ENCODE peak calls at places on chromosomes 16 and 17, in eight cellular contexts. One of them, this sample, is unnamed.

GRCh38 chr16:66287916-66288315 is 78.6 kb upstream of the CDH5 start:
- DNase-seq in uterus: no peak
- DNase-seq in adrenal gland: no peak
- DNase-seq in transverse colon: no peak
- DNase-seq in HCT116: no peak
- DNase-seq in lower leg skin: no peak
- DNase-seq in testis: no peak
- DNase-seq in Peyer's patch: no peak
- DNase-seq in this sample: no peak

GRCh38 chr17:34171245-34171818 is 83.8 kb upstream of the CCL2 start:
- DNase-seq in uterus: peak; percentile 32
- DNase-seq in adrenal gland: peak; percentile 76
- DNase-seq in transverse colon: peak; percentile 54
- DNase-seq in HCT116: peak; percentile 12
- DNase-seq in lower leg skin: peak; percentile 52
- DNase-seq in testis: peak; percentile 76
- DNase-seq in Peyer's patch: peak; percentile 48
- DNase-seq in this sample: peak; percentile 75

GRCh38 chr17:57311281-57312216 is 55.2 kb downstream of the MSI2 start:
- DNase-seq in uterus: no peak
- DNase-seq in adrenal gland: no peak
- DNase-seq in transverse colon: peak; percentile 82
- DNase-seq in HCT116: no peak
- DNase-seq in lower leg skin: no peak
- DNase-seq in testis: no peak
- DNase-seq in Peyer's patch: no peak
- DNase-seq in this sample: no peak

GRCh38 chr17:16491131-16491702 is 776 bp downstream of the LRRC75A start:
- DNase-seq in uterus: no peak
- DNase-seq in adrenal gland: no peak
- DNase-seq in transverse colon: peak; percentile 29
- DNase-seq in HCT116: no peak
- DNase-seq in lower leg skin: no peak
- DNase-seq in testis: no peak
- DNase-seq in Peyer's patch: peak; percentile 30
- DNase-seq in this sample: peak; percentile 58

GRCh38 chr17:20997711-20998570 is 44.9 kb downstream of the USP22 start:
- DNase-seq in uterus: no peak
- DNase-seq in adrenal gland: no peak
- DNase-seq in transverse colon: no peak
- DNase-seq in HCT116: no peak
- DNase-seq in lower leg skin: no peak
- DNase-seq in testis: no peak
- DNase-seq in Peyer's patch: no peak
- DNase-seq in this sample: no peak

GRCh38 chr17:39598635-39599005 is 9.1 kb downstream of the NEUROD2 start:
- DNase-seq in uterus: no peak
- DNase-seq in adrenal gland: no peak
- DNase-seq in transverse colon: no peak
- DNase-seq in HCT116: no peak
- DNase-seq in lower leg skin: no peak
- DNase-seq in testis: no peak
- DNase-seq in Peyer's patch: no peak
- DNase-seq in this sample: no peak

GRCh38 chr16:24825696-24826095 is 20.1 kb upstream of the SLC5A11 start:
- DNase-seq in uterus: no peak
- DNase-seq in adrenal gland: no peak
- DNase-seq in transverse colon: no peak
- DNase-seq in HCT116: no peak
- DNase-seq in lower leg skin: no peak
- DNase-seq in testis: no peak
- DNase-seq in Peyer's patch: no peak
- DNase-seq in this sample: no peak

GRCh38 chr17:794876-795275 is 12.7 kb downstream of the MRM3 start:
- DNase-seq in uterus: peak; percentile 84
- DNase-seq in adrenal gland: peak; percentile 87
- DNase-seq in transverse colon: peak; percentile 80
- DNase-seq in HCT116: peak; percentile 47
- DNase-seq in lower leg skin: peak; percentile 86
- DNase-seq in testis: peak; percentile 89
- DNase-seq in Peyer's patch: peak; percentile 39
- DNase-seq in this sample: peak; percentile 62

GRCh38 chr16:12403746-12404658 is 399.7 kb downstream of the CPPED1 start:
- DNase-seq in uterus: no peak
- DNase-seq in adrenal gland: no peak
- DNase-seq in transverse colon: no peak
- DNase-seq in HCT116: no peak
- DNase-seq in lower leg skin: no peak
- DNase-seq in testis: no peak
- DNase-seq in Peyer's patch: no peak
- DNase-seq in this sample: no peak

GRCh38 chr17:6570731-6571465 is 14.5 kb upstream of the PITPNM3 start:
- DNase-seq in uterus: no peak
- DNase-seq in adrenal gland: peak; percentile 2
- DNase-seq in transverse colon: no peak
- DNase-seq in HCT116: no peak
- DNase-seq in lower leg skin: no peak
- DNase-seq in testis: no peak
- DNase-seq in Peyer's patch: peak; percentile 5
- DNase-seq in this sample: no peak

GRCh38 chr17:13182450-13182849 is 164.6 kb upstream of the ELAC2 start:
- DNase-seq in uterus: no peak
- DNase-seq in adrenal gland: no peak
- DNase-seq in transverse colon: peak; percentile 8
- DNase-seq in HCT116: no peak
- DNase-seq in lower leg skin: no peak
- DNase-seq in testis: no peak
- DNase-seq in Peyer's patch: no peak
- DNase-seq in this sample: no peak

GRCh38 chr17:47729486-47729885 is 3.5 kb upstream of the TBX21 start:
- DNase-seq in uterus: no peak
- DNase-seq in adrenal gland: no peak
- DNase-seq in transverse colon: no peak
- DNase-seq in HCT116: no peak
- DNase-seq in lower leg skin: no peak
- DNase-seq in testis: no peak
- DNase-seq in Peyer's patch: no peak
- DNase-seq in this sample: no peak

GRCh38 chr16:67395458-67396158 is 2.3 kb upstream of the TPPP3 start:
- DNase-seq in uterus: no peak
- DNase-seq in adrenal gland: no peak
- DNase-seq in transverse colon: no peak
- DNase-seq in HCT116: no peak
- DNase-seq in lower leg skin: no peak
- DNase-seq in testis: no peak
- DNase-seq in Peyer's patch: no peak
- DNase-seq in this sample: no peak

GRCh38 chr17:67194134-67194533 is 50.9 kb downstream of the HELZ start:
- DNase-seq in uterus: no peak
- DNase-seq in adrenal gland: no peak
- DNase-seq in transverse colon: no peak
- DNase-seq in HCT116: no peak
- DNase-seq in lower leg skin: no peak
- DNase-seq in testis: no peak
- DNase-seq in Peyer's patch: no peak
- DNase-seq in this sample: no peak

GRCh38 chr16:87601322-87602004 is 845 bp upstream of the JPH3 start:
- DNase-seq in uterus: no peak
- DNase-seq in adrenal gland: no peak
- DNase-seq in transverse colon: no peak
- DNase-seq in HCT116: no peak
- DNase-seq in lower leg skin: no peak
- DNase-seq in testis: no peak
- DNase-seq in Peyer's patch: no peak
- DNase-seq in this sample: no peak

GRCh38 chr17:40224707-40225092 is 5.6 kb downstream of the WIPF2 start:
- DNase-seq in uterus: no peak
- DNase-seq in adrenal gland: peak; percentile 62
- DNase-seq in transverse colon: no peak
- DNase-seq in HCT116: no peak
- DNase-seq in lower leg skin: peak; percentile 46
- DNase-seq in testis: peak; percentile 68
- DNase-seq in Peyer's patch: no peak
- DNase-seq in this sample: no peak

GRCh38 chr16:61105544-61105943 is 930.7 kb downstream of the CDH8 start:
- DNase-seq in uterus: no peak
- DNase-seq in adrenal gland: no peak
- DNase-seq in transverse colon: no peak
- DNase-seq in HCT116: no peak
- DNase-seq in lower leg skin: no peak
- DNase-seq in testis: no peak
- DNase-seq in Peyer's patch: no peak
- DNase-seq in this sample: no peak

GRCh38 chr16:15553313-15554088 is 89.5 kb downstream of the MARF1 start:
- DNase-seq in uterus: no peak
- DNase-seq in adrenal gland: no peak
- DNase-seq in transverse colon: no peak
- DNase-seq in HCT116: no peak
- DNase-seq in lower leg skin: no peak
- DNase-seq in testis: no peak
- DNase-seq in Peyer's patch: no peak
- DNase-seq in this sample: no peak

GRCh38 chr17:56593741-56594527 is 435 bp downstream of the NOG start:
- DNase-seq in uterus: peak; percentile 25
- DNase-seq in adrenal gland: peak; percentile 60
- DNase-seq in transverse colon: peak; percentile 16
- DNase-seq in HCT116: no peak
- DNase-seq in lower leg skin: no peak
- DNase-seq in testis: peak; percentile 63
- DNase-seq in Peyer's patch: no peak
- DNase-seq in this sample: peak; percentile 24

GRCh38 chr17:39635614-39636176 is 1.2 kb upstream of the STARD3 start:
- DNase-seq in uterus: no peak
- DNase-seq in adrenal gland: no peak
- DNase-seq in transverse colon: no peak
- DNase-seq in HCT116: no peak
- DNase-seq in lower leg skin: no peak
- DNase-seq in testis: no peak
- DNase-seq in Peyer's patch: no peak
- DNase-seq in this sample: no peak

GRCh38 chr16:64406661-64407267 is 715.1 kb downstream of the CDH11 start:
- DNase-seq in uterus: no peak
- DNase-seq in adrenal gland: no peak
- DNase-seq in transverse colon: no peak
- DNase-seq in HCT116: no peak
- DNase-seq in lower leg skin: no peak
- DNase-seq in testis: no peak
- DNase-seq in Peyer's patch: no peak
- DNase-seq in this sample: no peak

GRCh38 chr17:36544320-36545092 is at the start of gene GGNBP2:
- DNase-seq in uterus: peak; percentile 92
- DNase-seq in adrenal gland: peak; percentile 91
- DNase-seq in transverse colon: peak; percentile 93
- DNase-seq in HCT116: peak; percentile 76
- DNase-seq in lower leg skin: peak; percentile 84
- DNase-seq in testis: peak; percentile 91
- DNase-seq in Peyer's patch: peak; percentile 92
- DNase-seq in this sample: peak; percentile 96
- TF ChIP-seq POLR2A in uterus: peak; percentile 85
- TF ChIP-seq POLR2A in adrenal gland: peak; percentile 91
- TF ChIP-seq POLR2A in transverse colon: peak; percentile 96
- TF ChIP-seq POLR2A in HCT116: peak; percentile 58
- TF ChIP-seq POLR2A in lower leg skin: peak; percentile 70
- TF ChIP-seq POLR2A in testis: no peak
- TF ChIP-seq POLR2A in Peyer's patch: peak; percentile 95
- TF ChIP-seq POLR2A in this sample: peak; percentile 80

GRCh38 chr16:72124761-72125634 is 31.4 kb downstream of the DHX38 start:
- DNase-seq in uterus: peak; percentile 51
- DNase-seq in adrenal gland: peak; percentile 76
- DNase-seq in transverse colon: peak; percentile 80
- DNase-seq in HCT116: peak; percentile 42
- DNase-seq in lower leg skin: peak; percentile 56
- DNase-seq in testis: peak; percentile 75
- DNase-seq in Peyer's patch: peak; percentile 44
- DNase-seq in this sample: peak; percentile 81
- TF ChIP-seq POLR2A in uterus: no peak
- TF ChIP-seq POLR2A in adrenal gland: no peak
- TF ChIP-seq POLR2A in transverse colon: no peak
- TF ChIP-seq POLR2A in HCT116: no peak
- TF ChIP-seq POLR2A in lower leg skin: no peak
- TF ChIP-seq POLR2A in testis: no peak
- TF ChIP-seq POLR2A in Peyer's patch: no peak
- TF ChIP-seq POLR2A in this sample: no peak

GRCh38 chr17:58337600-58338453 is 9.2 kb upstream of the TSPOAP1 start:
- DNase-seq in uterus: peak; percentile 59
- DNase-seq in adrenal gland: peak; percentile 92
- DNase-seq in transverse colon: peak; percentile 85
- DNase-seq in HCT116: no peak
- DNase-seq in lower leg skin: peak; percentile 66
- DNase-seq in testis: peak; percentile 61
- DNase-seq in Peyer's patch: peak; percentile 94
- DNase-seq in this sample: peak; percentile 93
- TF ChIP-seq POLR2A in uterus: peak; percentile 34
- TF ChIP-seq POLR2A in adrenal gland: peak; percentile 57
- TF ChIP-seq POLR2A in transverse colon: peak; percentile 68
- TF ChIP-seq POLR2A in HCT116: no peak
- TF ChIP-seq POLR2A in lower leg skin: peak; percentile 1
- TF ChIP-seq POLR2A in testis: no peak
- TF ChIP-seq POLR2A in Peyer's patch: peak; percentile 52
- TF ChIP-seq POLR2A in this sample: peak; percentile 85

GRCh38 chr16:78878570-78878969 is 722.0 kb downstream of the MAF start:
- DNase-seq in uterus: no peak
- DNase-seq in adrenal gland: no peak
- DNase-seq in transverse colon: no peak
- DNase-seq in HCT116: no peak
- DNase-seq in lower leg skin: no peak
- DNase-seq in testis: no peak
- DNase-seq in Peyer's patch: no peak
- DNase-seq in this sample: no peak

GRCh38 chr16:78882150-78882549 is 718.4 kb downstream of the MAF start:
- DNase-seq in uterus: no peak
- DNase-seq in adrenal gland: no peak
- DNase-seq in transverse colon: no peak
- DNase-seq in HCT116: no peak
- DNase-seq in lower leg skin: no peak
- DNase-seq in testis: no peak
- DNase-seq in Peyer's patch: no peak
- DNase-seq in this sample: no peak

GRCh38 chr16:78877114-78877513 is 723.4 kb downstream of the MAF start:
- DNase-seq in uterus: no peak
- DNase-seq in adrenal gland: no peak
- DNase-seq in transverse colon: no peak
- DNase-seq in HCT116: no peak
- DNase-seq in lower leg skin: no peak
- DNase-seq in testis: no peak
- DNase-seq in Peyer's patch: no peak
- DNase-seq in this sample: no peak

GRCh38 chr16:78882751-78883150 is 717.8 kb downstream of the MAF start:
- DNase-seq in uterus: no peak
- DNase-seq in adrenal gland: no peak
- DNase-seq in transverse colon: no peak
- DNase-seq in HCT116: no peak
- DNase-seq in lower leg skin: no peak
- DNase-seq in testis: no peak
- DNase-seq in Peyer's patch: no peak
- DNase-seq in this sample: no peak

DNA sequence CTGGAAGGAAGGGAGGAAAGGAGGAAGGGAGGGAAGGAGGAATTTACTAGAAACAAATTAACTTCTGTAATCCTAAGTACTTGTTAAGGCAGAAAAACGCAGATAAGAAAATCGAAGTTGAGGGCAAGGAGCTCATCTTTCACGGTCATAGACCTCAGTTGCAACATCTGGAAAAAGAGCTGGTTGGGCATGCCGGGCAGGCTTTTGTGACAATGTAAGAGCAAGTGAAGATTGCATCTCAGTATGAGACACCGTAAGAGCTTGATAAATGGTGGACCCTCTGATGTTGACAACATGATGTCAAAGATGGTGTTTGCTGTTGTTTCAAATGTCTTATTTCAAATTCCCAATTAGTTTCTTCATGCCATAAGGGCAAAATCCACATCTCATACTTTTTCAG is 721.5 kb downstream of the MAF start:
- DNase-seq in uterus: no peak
- DNase-seq in adrenal gland: no peak
- DNase-seq in transverse colon: no peak
- DNase-seq in HCT116: no peak
- DNase-seq in lower leg skin: no peak
- DNase-seq in testis: no peak
- DNase-seq in Peyer's patch: no peak
- DNase-seq in this sample: no peak
- TF ChIP-seq POLR2A in uterus: no peak
- TF ChIP-seq POLR2A in adrenal gland: no peak
- TF ChIP-seq POLR2A in transverse colon: no peak
- TF ChIP-seq POLR2A in HCT116: no peak
- TF ChIP-seq POLR2A in lower leg skin: no peak
- TF ChIP-seq POLR2A in testis: no peak
- TF ChIP-seq POLR2A in Peyer's patch: no peak
- TF ChIP-seq POLR2A in this sample: no peak